ENCODE peak calls at places on chromosome 22, in five cellular contexts. H is naive thymus-derived CD8-positive, alpha-beta T cell; B is progenitor cell of endocrine pancreas; O is AG04450; K is OCI-M1. E is an unnamed sample.

GRCh38 chr22:35349704-35350538 is 31.0 kb upstream of the HMOX1 start:
- DNase-seq in H (no peak), B (no peak), O (no peak), K (no peak), E (no peak)

GRCh38 chr22:49503896-49504521 is 323.7 kb downstream of the BRD1 start:
- DNase-seq in H (no peak), B (no peak), O (no peak), K (no peak), E (no peak)

GRCh38 chr22:46731246-46732040 is 6.6 kb downstream of the CERK start:
- DNase-seq in H (no peak), B (no peak), O (no peak), K (no peak), E (no peak)

GRCh38 chr22:31080848-31081649 is at the start of gene SMTN:
- DNase-seq in H (peak; percentile 90), B (peak; percentile 88), O (peak; percentile 60), K (peak; percentile 94), E (peak; percentile 82)

GRCh38 chr22:22578702-22579424 is 19.8 kb upstream of the PRAME start:
- DNase-seq in H (no peak), B (no peak), O (no peak), K (no peak), E (no peak)

GRCh38 chr22:46373838-46374662 is 38.5 kb downstream of the TRMU start:
- DNase-seq in H (peak; percentile 54), B (no peak), O (no peak), K (peak; percentile 75), E (no peak)

GRCh38 chr22:50599816-50600454 is 658 bp upstream of the MAPK8IP2 start:
- DNase-seq in H (peak; percentile 74), B (peak; percentile 80), O (no peak), K (peak; percentile 61), E (peak; percentile 54)

GRCh38 chr22:25068701-25069100 is 116.2 kb downstream of the KIAA1671 start:
- DNase-seq in H (peak; percentile 29), B (no peak), O (no peak), K (no peak), E (no peak)

E was measured in effector CD4-positive, alpha-beta T cell.